ENCODE peak calls at places on chromosomes 6 and 20, in ten cellular contexts. P is NT2/D1; T is heart right ventricle; U is PC-3; D is naive thymus-derived CD4-positive, alpha-beta T cell; R is CD8-positive, alpha-beta memory T cell; L is GM12878; M is left ventricle myocardium inferior; A is left lung; K is HepG2. Q is an unnamed sample. For H3K9me3, the result is how much of the 10 kb centered on the place peaks cover.

GRCh38 chr6:90496617-90497016 is 90.3 kb downstream of the MAP3K7 start:
- DNase-seq in P (no peak), T (no peak), U (no peak), D (no peak), R (no peak), L (no peak), M (no peak), A (peak), K (no peak), Q (no peak)

GRCh38 chr6:26349964-26350857 is 14.8 kb upstream of the BTN3A2 start:
- DNase-seq in P (no peak), T (no peak), U (no peak), D (no peak), R (no peak), L (no peak), M (no peak), A (no peak), K (peak), Q (no peak)

GRCh38 chr6:156425374-156425773 is 351.8 kb upstream of the ARID1B start:
- DNase-seq in P (no peak), T (no peak), U (no peak), D (no peak), R (no peak), L (no peak), M (no peak), A (no peak), K (no peak), Q (no peak)

GRCh38 chr20:21048841-21049273 is 57.3 kb downstream of the LINC00237 start:
- DNase-seq in P (no peak), T (no peak), U (peak), D (peak), R (peak), L (no peak), M (peak), A (no peak), K (peak), Q (peak)

GRCh38 chr6:23329091-23329490 is 759.7 kb downstream of the HDGFL1 start:
- DNase-seq in P (no peak), T (no peak), U (peak), D (no peak), R (no peak), L (no peak), M (no peak), A (no peak), K (no peak), Q (no peak)

GRCh38 chr6:35354361-35355135 is 12.2 kb downstream of the PPARD start:
- DNase-seq in P (no peak), T (no peak), U (no peak), D (no peak), R (no peak), L (no peak), M (no peak), A (no peak), K (no peak), Q (no peak)

GRCh38 chr6:109891924-109892323 is 86.2 kb upstream of the GPR6 start:
- DNase-seq in P (no peak), T (no peak), U (no peak), D (no peak), R (no peak), L (no peak), M (no peak), A (no peak), K (no peak), Q (no peak)

GRCh38 chr6:73858376-73858775 is 162.4 kb downstream of the CD109 start:
- DNase-seq in P (no peak), T (no peak), U (no peak), D (no peak), R (no peak), L (no peak), M (no peak), A (no peak), K (no peak), Q (no peak)

GRCh38 chr20:3046677-3047462 is 1.0 kb downstream of the MRPS26 start:
- DNase-seq in P (no peak), T (no peak), U (peak), D (no peak), R (no peak), L (no peak), M (no peak), A (peak), K (peak), Q (no peak)

GRCh38 chr6:150025201-150025917 is at the start of gene RAET1L:
- DNase-seq in P (no peak), T (peak), U (peak), D (no peak), R (no peak), L (no peak), M (peak), A (no peak), K (no peak), Q (no peak)

GRCh38 chr6:153208706-153209105 is 77.6 kb upstream of the RGS17 start:
- DNase-seq in P (no peak), T (peak), U (no peak), D (no peak), R (no peak), L (no peak), M (peak), A (no peak), K (no peak), Q (no peak)

GRCh38 chr6:13760948-13761347 is 49.3 kb upstream of the RANBP9 start:
- DNase-seq in P (no peak), T (no peak), U (no peak), D (no peak), R (no peak), L (no peak), M (no peak), A (no peak), K (no peak), Q (no peak)

GRCh38 chr6:149716181-149716580 is 1.7 kb downstream of the LATS1 start:
- DNase-seq in P (no peak), T (no peak), U (no peak), D (no peak), R (no peak), L (no peak), M (no peak), A (no peak), K (no peak), Q (no peak)

GRCh38 chr20:41467690-41468089 is 101.1 kb upstream of the EMILIN3 start:
- DNase-seq in P (no peak), T (no peak), U (no peak), D (no peak), R (no peak), L (no peak), M (no peak), A (no peak), K (no peak), Q (no peak)

GRCh38 chr6:34493344-34493743 is 27.5 kb downstream of the PACSIN1 start:
- DNase-seq in P (no peak), T (no peak), U (no peak), D (no peak), R (no peak), L (no peak), M (no peak), A (no peak), K (no peak), Q (no peak)

GRCh38 chr20:32231847-32232246 is 24.2 kb downstream of the POFUT1 start:
- DNase-seq in P (no peak), T (no peak), U (no peak), D (no peak), R (peak), L (no peak), M (no peak), A (no peak), K (no peak), Q (no peak)

GRCh38 chr6:10412948-10413849 is 1.7 kb downstream of the TFAP2A start:
- DNase-seq in P (no peak), T (no peak), U (peak), D (no peak), R (no peak), L (no peak), M (no peak), A (peak), K (no peak), Q (peak)

GRCh38 chr6:9025223-9025622 is 589.9 kb upstream of the SLC35B3 start:
- DNase-seq in P (no peak), T (no peak), U (no peak), D (no peak), R (no peak), L (no peak), M (no peak), A (no peak), K (no peak), Q (no peak)

GRCh38 chr20:56358600-56359211 is at the start of gene FAM210B:
- DNase-seq in P (peak), T (peak), U (peak), D (peak), R (peak), L (no peak), M (peak), A (peak), K (peak), Q (peak)

GRCh38 chr20:11993886-11994466 is 76.3 kb downstream of the BTBD3 start:
- DNase-seq in P (no peak), T (no peak), U (no peak), D (no peak), R (no peak), L (no peak), M (no peak), A (no peak), K (no peak), Q (no peak)

GRCh38 chr6:169344651-169345050 is 91.0 kb upstream of the THBS2 start:
- DNase-seq in P (no peak), T (no peak), U (no peak), D (no peak), R (no peak), L (no peak), M (no peak), A (peak), K (no peak), Q (no peak)

GRCh38 chr6:28497893-28498292 is 17.7 kb downstream of the GPX6 start:
- DNase-seq in P (no peak), T (no peak), U (no peak), D (no peak), R (no peak), L (no peak), M (no peak), A (no peak), K (no peak), Q (no peak)

GRCh38 chr6:83884523-83884922 is 25.0 kb downstream of the CYB5R4 start:
- DNase-seq in P (no peak), T (no peak), U (peak), D (no peak), R (peak), L (peak), M (no peak), A (no peak), K (peak), Q (no peak)

GRCh38 chr20:43809206-43809819 is 82.5 kb upstream of the GTSF1L start:
- DNase-seq in P (no peak), T (no peak), U (no peak), D (no peak), R (no peak), L (no peak), M (no peak), A (no peak), K (no peak), Q (no peak)
- H3K9me3 ChIP-seq in P (under half), T (under half), U (under half), D (under half), R (under half), L (under half), M (half or more), A (under half), K (under half), Q (under half)

GRCh38 chr6:144265061-144265357 is 20.1 kb upstream of the UTRN start:
- DNase-seq in P (no peak), T (no peak), U (no peak), D (no peak), R (no peak), L (no peak), M (no peak), A (no peak), K (peak), Q (no peak)

GRCh38 chr6:144264270-144265060 is 20.7 kb upstream of the UTRN start:
- DNase-seq in P (peak), T (no peak), U (peak), D (no peak), R (no peak), L (no peak), M (no peak), A (no peak), K (peak), Q (no peak)

GRCh38 chr6:144263786-144264185 is 21.3 kb upstream of the UTRN start:
- DNase-seq in P (no peak), T (no peak), U (no peak), D (no peak), R (no peak), L (no peak), M (no peak), A (no peak), K (no peak), Q (no peak)

GRCh38 chr6:144265390-144265789 is 19.7 kb upstream of the UTRN start:
- DNase-seq in P (peak), T (no peak), U (peak), D (no peak), R (no peak), L (peak), M (no peak), A (no peak), K (peak), Q (no peak)

GRCh38 chr6:144266091-144266649 is 19.0 kb upstream of the UTRN start:
- DNase-seq in P (peak), T (peak), U (peak), D (no peak), R (no peak), L (no peak), M (peak), A (no peak), K (no peak), Q (peak)
- H3K4me3 ChIP-seq in P (no peak), T (no peak), U (peak), D (no peak), R (no peak), L (no peak), M (peak), A (no peak), K (peak), Q (no peak)

GRCh38 chr20:63696628-63697356 is at the start of gene TNFRSF6B:
- DNase-seq in P (no peak), T (peak), U (peak), D (no peak), R (peak), L (no peak), M (no peak), A (peak), K (no peak), Q (peak)

GRCh38 chr20:63696311-63696627 is 183 bp upstream of the TNFRSF6B start:
- DNase-seq in P (no peak), T (no peak), U (peak), D (no peak), R (peak), L (no peak), M (no peak), A (peak), K (no peak), Q (peak)

GRCh38 chr20:63697868-63698545 is 1.6 kb downstream of the TNFRSF6B start:
- DNase-seq in P (no peak), T (no peak), U (no peak), D (no peak), R (no peak), L (no peak), M (no peak), A (peak), K (no peak), Q (no peak)

GRCh38 chr20:63698739-63699465 is 2.5 kb downstream of the TNFRSF6B start:
- DNase-seq in P (no peak), T (no peak), U (peak), D (no peak), R (no peak), L (peak), M (no peak), A (peak), K (no peak), Q (peak)

GRCh38 chr20:63697357-63697867 is 960 bp downstream of the TNFRSF6B start:
- DNase-seq in P (no peak), T (peak), U (peak), D (no peak), R (no peak), L (no peak), M (peak), A (no peak), K (no peak), Q (no peak)
- H3K9me3 ChIP-seq in P (under half), T (under half), U (under half), D (under half), R (under half), L (under half), M (under half), A (under half), K (under half), Q (under half)

GRCh38 chr6:16118825-16119224 is 10.1 kb upstream of the MYLIP start:
- DNase-seq in P (no peak), T (no peak), U (no peak), D (no peak), R (no peak), L (no peak), M (no peak), A (no peak), K (no peak), Q (no peak)

GRCh38 chr6:16126881-16127280 is 2.0 kb upstream of the MYLIP start:
- DNase-seq in P (no peak), T (no peak), U (no peak), D (no peak), R (no peak), L (no peak), M (no peak), A (no peak), K (no peak), Q (no peak)

GRCh38 chr6:16126056-16126455 is 2.8 kb upstream of the MYLIP start:
- DNase-seq in P (no peak), T (no peak), U (no peak), D (no peak), R (no peak), L (no peak), M (no peak), A (no peak), K (no peak), Q (no peak)

GRCh38 chr6:16121339-16121738 is 7.5 kb upstream of the MYLIP start:
- DNase-seq in P (no peak), T (no peak), U (no peak), D (no peak), R (no peak), L (no peak), M (no peak), A (no peak), K (no peak), Q (no peak)
- H3K4me3 ChIP-seq in P (no peak), T (no peak), U (no peak), D (no peak), R (no peak), L (no peak), M (no peak), A (no peak), K (no peak), Q (no peak)

GRCh38 chr6:167475947-167476346 is 151.1 kb downstream of the TTLL2 start:
- DNase-seq in P (peak), T (no peak), U (no peak), D (no peak), R (no peak), L (no peak), M (no peak), A (no peak), K (no peak), Q (no peak)
- H3K9me3 ChIP-seq in P (under half), T (under half), U (under half), D (under half), R (under half), L (under half), M (under half), A (under half), K (under half), Q (under half)